ENCODE peak calls at places on chromosomes 3 and 15, in ten cellular contexts. Z, J, G, O, U, D, A, V, R and E are unnamed samples.

GRCh38 chr15:34049096-34049495 is 10.1 kb upstream of the AVEN start:
- DNase-seq in Z (no peak), J (no peak), G (no peak), O (no peak), U (no peak), D (no peak), A (peak), V (no peak), R (no peak), E (peak)

GRCh38 chr3:31661286-31661685 is 128.6 kb downstream of the STT3B start:
- DNase-seq in Z (no peak), J (no peak), G (no peak), O (no peak), U (no peak), D (no peak), A (no peak), V (no peak), R (no peak), E (no peak)

GRCh38 chr3:55842204-55842603 is 355.1 kb upstream of the WNT5A start:
- DNase-seq in Z (no peak), J (no peak), G (no peak), O (no peak), U (no peak), D (no peak), A (no peak), V (no peak), R (no peak), E (no peak)

GRCh38 chr3:152349397-152349796 is 80.7 kb downstream of the MBNL1 start:
- DNase-seq in Z (no peak), J (no peak), G (no peak), O (no peak), U (no peak), D (no peak), A (peak), V (no peak), R (no peak), E (no peak)

GRCh38 chr15:79948095-79948695 is 22.8 kb downstream of the BCL2A1 start:
- DNase-seq in Z (peak), J (no peak), G (no peak), O (no peak), U (no peak), D (peak), A (no peak), V (no peak), R (no peak), E (no peak)

GRCh38 chr15:81265944-81266775 is 57.8 kb downstream of the STARD5 start:
- DNase-seq in Z (peak), J (peak), G (peak), O (peak), U (peak), D (peak), A (peak), V (peak), R (peak), E (peak)

GRCh38 chr3:141278196-141279073 is 46.8 kb downstream of the PXYLP1 start:
- DNase-seq in Z (no peak), J (no peak), G (peak), O (no peak), U (no peak), D (no peak), A (peak), V (peak), R (no peak), E (no peak)

GRCh38 chr3:72380193-72380592 is 468.1 kb downstream of the SHQ1 start:
- DNase-seq in Z (no peak), J (no peak), G (no peak), O (no peak), U (no peak), D (no peak), A (peak), V (no peak), R (no peak), E (no peak)

GRCh38 chr3:47261301-47261700 is 21.3 kb downstream of the KIF9 start:
- DNase-seq in Z (no peak), J (peak), G (no peak), O (peak), U (no peak), D (no peak), A (no peak), V (no peak), R (peak), E (peak)

GRCh38 chr3:123583563-123583962 is 1.3 kb downstream of the HACD2 start:
- DNase-seq in Z (no peak), J (no peak), G (no peak), O (no peak), U (no peak), D (no peak), A (no peak), V (no peak), R (no peak), E (no peak)

GRCh38 chr15:25439456-25439836 is 622 bp upstream of the UBE3A start:
- DNase-seq in Z (peak), J (no peak), G (no peak), O (no peak), U (no peak), D (no peak), A (peak), V (no peak), R (no peak), E (no peak)

GRCh38 chr3:39668420-39668819 is 141.0 kb upstream of the MYRIP start:
- DNase-seq in Z (peak), J (no peak), G (no peak), O (peak), U (no peak), D (peak), A (peak), V (no peak), R (no peak), E (peak)

GRCh38 chr3:52028572-52028971 is 27.8 kb downstream of the DUSP7 start:
- DNase-seq in Z (no peak), J (no peak), G (no peak), O (peak), U (peak), D (no peak), A (no peak), V (no peak), R (peak), E (no peak)

GRCh38 chr3:112582242-112582874 is 20.5 kb downstream of the SLC35A5 start:
- DNase-seq in Z (peak), J (no peak), G (no peak), O (peak), U (no peak), D (peak), A (peak), V (no peak), R (no peak), E (peak)

GRCh38 chr15:60720084-60720483 is 241.1 kb upstream of the ICE2 start:
- DNase-seq in Z (no peak), J (no peak), G (no peak), O (no peak), U (no peak), D (peak), A (no peak), V (no peak), R (no peak), E (no peak)

GRCh38 chr3:178059124-178059523 is 477.1 kb upstream of the KCNMB2 start:
- DNase-seq in Z (no peak), J (no peak), G (no peak), O (no peak), U (no peak), D (no peak), A (peak), V (no peak), R (no peak), E (no peak)

GRCh38 chr3:79954756-79955155 is 187.0 kb upstream of the ROBO1 start:
- DNase-seq in Z (no peak), J (no peak), G (no peak), O (no peak), U (no peak), D (no peak), A (no peak), V (no peak), R (no peak), E (no peak)

GRCh38 chr3:31531992-31532586 is 636 bp upstream of the STT3B start:
- DNase-seq in Z (peak), J (peak), G (peak), O (peak), U (peak), D (peak), A (peak), V (peak), R (peak), E (peak)

GRCh38 chr15:45573961-45574629 is 13.1 kb upstream of the BLOC1S6 start:
- DNase-seq in Z (peak), J (no peak), G (no peak), O (peak), U (no peak), D (peak), A (peak), V (no peak), R (no peak), E (no peak)

GRCh38 chr3:54223063-54223462 is 100.7 kb downstream of the CACNA2D3 start:
- DNase-seq in Z (no peak), J (no peak), G (no peak), O (no peak), U (no peak), D (no peak), A (no peak), V (no peak), R (no peak), E (no peak)

GRCh38 chr15:85044251-85044853 is 62.7 kb downstream of the PDE8A start:
- DNase-seq in Z (peak), J (no peak), G (peak), O (peak), U (peak), D (no peak), A (peak), V (peak), R (peak), E (peak)

GRCh38 chr3:128548426-128549282 is 55.7 kb upstream of the GATA2 start:
- DNase-seq in Z (no peak), J (peak), G (no peak), O (peak), U (no peak), D (peak), A (peak), V (no peak), R (no peak), E (no peak)

GRCh38 chr3:128549283-128550112 is 56.5 kb upstream of the GATA2 start:
- DNase-seq in Z (no peak), J (peak), G (peak), O (peak), U (peak), D (peak), A (peak), V (no peak), R (peak), E (no peak)

GRCh38 chr3:128546646-128547045 is 53.6 kb upstream of the GATA2 start:
- DNase-seq in Z (no peak), J (no peak), G (no peak), O (peak), U (no peak), D (no peak), A (no peak), V (no peak), R (no peak), E (no peak)

GRCh38 chr3:128548011-128548410 is 55.0 kb upstream of the GATA2 start:
- DNase-seq in Z (no peak), J (no peak), G (no peak), O (no peak), U (no peak), D (no peak), A (no peak), V (no peak), R (no peak), E (no peak)

GRCh38 chr3:128547368-128547987 is 54.5 kb upstream of the GATA2 start:
- DNase-seq in Z (no peak), J (no peak), G (no peak), O (no peak), U (no peak), D (peak), A (peak), V (no peak), R (no peak), E (no peak)
- H3K4me3 ChIP-seq in Z (no peak), J (no peak), G (no peak), O (no peak), U (no peak), D (no peak), A (no peak), V (no peak), R (no peak), E (no peak)

DNA sequence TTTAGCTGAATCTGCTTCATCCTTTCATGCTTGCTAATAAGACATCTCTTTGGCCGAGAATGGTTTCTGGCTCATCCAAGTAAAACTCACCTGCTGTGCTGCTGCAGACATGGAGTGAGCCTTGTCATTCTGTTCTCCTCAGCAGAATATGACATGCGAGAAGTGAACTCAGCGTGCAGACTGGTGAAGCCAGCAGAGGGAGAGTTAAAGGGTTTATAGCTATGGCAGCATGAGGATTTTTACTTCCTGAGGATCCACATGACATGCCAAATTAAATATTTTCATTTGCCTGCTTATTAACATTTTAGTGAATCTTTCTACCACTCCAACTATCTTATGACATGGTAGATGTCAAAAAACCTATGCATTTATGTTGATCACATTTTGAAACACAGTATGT is 658.3 kb upstream of the NECTIN3 start:
- DNase-seq in Z (no peak), J (no peak), G (no peak), O (no peak), U (no peak), D (no peak), A (no peak), V (no peak), R (no peak), E (no peak)
- TF ChIP-seq CTCF in Z (no peak), J (no peak), G (no peak), O (no peak), U (no peak), D (no peak), A (peak), V (no peak), R (no peak), E (no peak)

DNA sequence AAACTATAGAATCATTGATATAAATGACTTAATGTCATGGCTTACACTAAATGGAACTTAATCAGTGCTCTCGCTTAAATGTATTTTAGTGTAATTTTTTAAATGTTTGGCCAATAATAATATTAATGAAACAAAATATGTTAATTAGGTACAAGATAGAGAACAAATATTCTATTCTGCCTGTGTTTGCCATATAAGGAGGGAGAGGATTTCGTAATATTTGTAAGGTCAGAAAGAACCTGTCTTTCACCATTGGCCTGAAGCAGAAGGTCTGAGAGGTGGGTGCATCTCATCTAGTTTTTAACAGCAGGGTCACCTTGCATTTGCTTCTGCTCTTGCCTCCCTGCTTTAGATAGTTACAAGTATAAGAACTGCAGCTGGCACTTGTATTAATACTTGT is 2.5 kb downstream of the GPR87 start:
- DNase-seq in Z (no peak), J (no peak), G (no peak), O (no peak), U (no peak), D (no peak), A (no peak), V (no peak), R (no peak), E (no peak)
- H3K4me3 ChIP-seq in Z (no peak), J (no peak), G (no peak), O (no peak), U (no peak), D (no peak), A (no peak), V (no peak), R (no peak), E (no peak)

GRCh38 chr3:181210275-181210674 is 220.7 kb upstream of the DNAJC19 start:
- DNase-seq in Z (peak), J (no peak), G (no peak), O (no peak), U (no peak), D (no peak), A (peak), V (no peak), R (no peak), E (no peak)
- TF ChIP-seq CTCF in Z (peak), J (peak), G (peak), O (peak), U (peak), D (no peak), A (peak), V (no peak), R (peak), E (no peak)

DNA sequence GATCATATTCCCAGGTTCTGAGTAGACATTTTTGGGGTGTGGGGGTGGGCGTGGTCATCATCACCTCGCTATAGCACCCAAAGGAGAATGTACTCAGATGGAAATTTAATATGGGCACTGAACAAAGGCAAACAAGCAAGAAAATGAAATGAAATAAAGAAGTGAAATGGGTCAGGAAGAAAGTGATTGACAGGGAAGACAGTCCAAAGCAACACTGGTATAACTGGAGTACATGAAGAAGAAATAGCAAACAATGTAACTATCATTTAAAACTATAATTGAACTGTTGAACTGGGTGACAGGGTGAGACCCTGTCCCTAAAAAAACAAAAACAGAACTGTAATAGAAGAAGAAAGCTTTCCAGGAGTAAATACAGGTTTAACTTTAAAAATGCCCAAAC is 24.8 kb downstream of the RPL39L start:
- DNase-seq in Z (no peak), J (no peak), G (no peak), O (no peak), U (no peak), D (no peak), A (no peak), V (no peak), R (no peak), E (no peak)
- H3K4me3 ChIP-seq in Z (no peak), J (no peak), G (no peak), O (no peak), U (no peak), D (no peak), A (no peak), V (no peak), R (no peak), E (no peak)

GRCh38 chr3:172201990-172202318 is 162.6 kb downstream of the FNDC3B start:
- DNase-seq in Z (no peak), J (no peak), G (peak), O (no peak), U (no peak), D (no peak), A (peak), V (no peak), R (no peak), E (peak)
- TF ChIP-seq CTCF in Z (no peak), J (no peak), G (no peak), O (no peak), U (no peak), D (no peak), A (no peak), V (no peak), R (no peak), E (peak)